ENCODE peak calls at places on chromosomes 7 and 10, in seven cellular contexts. F, W, O, J, I, R and N are unnamed samples.

GRCh38 chr7:102119213-102119651 is 167.4 kb upstream of the SH2B2 start:
- DNase-seq in F (peak; percentile 15), W (no peak), O (no peak), J (no peak), I (no peak), R (no peak), N (no peak)

GRCh38 chr7:3267928-3268690 is 32.9 kb upstream of the SDK1 start:
- DNase-seq in F (peak; percentile 99), W (no peak), O (peak; percentile 95), J (no peak), I (no peak), R (no peak), N (no peak)

GRCh38 chr7:103656221-103656620 is 210.2 kb upstream of the SLC26A5 start:
- DNase-seq in F (no peak), W (no peak), O (no peak), J (no peak), I (no peak), R (no peak), N (no peak)

GRCh38 chr10:63866747-63867140 is 345.5 kb downstream of the REEP3 start:
- DNase-seq in F (no peak), W (no peak), O (peak; percentile 32), J (peak; percentile 26), I (no peak), R (no peak), N (no peak)

GRCh38 chr7:69620063-69620462 is 21.8 kb downstream of the AUTS2 start:
- DNase-seq in F (no peak), W (no peak), O (no peak), J (no peak), I (no peak), R (no peak), N (no peak)

GRCh38 chr7:125529237-125529636 is 599.6 kb upstream of the POT1 start:
- DNase-seq in F (no peak), W (no peak), O (no peak), J (no peak), I (no peak), R (no peak), N (no peak)

GRCh38 chr10:73000973-73001372 is 46.4 kb upstream of the PLA2G12B start:
- DNase-seq in F (no peak), W (no peak), O (no peak), J (no peak), I (no peak), R (no peak), N (no peak)

GRCh38 chr7:1853619-1854520 is 183.8 kb downstream of the ELFN1 start:
- DNase-seq in F (no peak), W (no peak), O (no peak), J (no peak), I (no peak), R (no peak), N (peak; percentile 28)

GRCh38 chr7:63080831-63081230 is 917.8 kb upstream of the ZNF722 start:
- DNase-seq in F (no peak), W (no peak), O (no peak), J (no peak), I (no peak), R (no peak), N (no peak)

GRCh38 chr10:78584666-78585065 is 484.1 kb upstream of the ZMIZ1 start:
- DNase-seq in F (no peak), W (no peak), O (no peak), J (no peak), I (no peak), R (no peak), N (no peak)

GRCh38 chr10:78585952-78586351 is 482.8 kb upstream of the ZMIZ1 start:
- DNase-seq in F (no peak), W (no peak), O (no peak), J (no peak), I (no peak), R (no peak), N (no peak)

GRCh38 chr10:78581133-78581694 is 487.6 kb upstream of the ZMIZ1 start:
- DNase-seq in F (no peak), W (no peak), O (no peak), J (no peak), I (no peak), R (no peak), N (no peak)

GRCh38 chr10:78582540-78582939 is 486.2 kb upstream of the ZMIZ1 start:
- DNase-seq in F (no peak), W (no peak), O (no peak), J (no peak), I (no peak), R (no peak), N (no peak)

GRCh38 chr10:78584266-78584665 is 484.5 kb upstream of the ZMIZ1 start:
- DNase-seq in F (no peak), W (no peak), O (no peak), J (no peak), I (no peak), R (no peak), N (peak; percentile 18)
- H3K27ac ChIP-seq in F (no peak overlapping the region), W (no peak overlapping the region), O (no peak overlapping the region), J (no peak overlapping the region), I (peak overlapping the region; percentile 50), R (no peak overlapping the region), N (no peak overlapping the region)

DNA sequence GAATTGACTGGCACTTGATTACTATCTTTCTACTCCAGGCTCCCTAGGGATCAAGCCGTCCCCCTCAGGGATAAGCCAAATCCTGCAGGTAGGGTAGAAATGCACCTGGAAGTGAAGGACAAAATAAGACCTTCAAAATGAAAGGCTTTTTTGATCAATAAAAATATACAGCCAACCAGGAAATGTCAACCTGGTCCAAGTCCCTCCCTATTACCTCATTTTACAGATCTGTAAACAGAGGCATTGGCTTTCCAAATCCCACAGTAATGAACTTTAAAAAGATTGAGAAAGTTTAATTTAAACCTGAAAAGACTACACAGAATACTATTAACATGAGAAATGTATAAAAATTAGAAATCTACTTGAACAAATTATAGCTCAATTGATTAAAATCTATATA is 53.7 kb downstream of the UPF2 start:
- DNase-seq in F (no peak), W (no peak), O (no peak), J (no peak), I (no peak), R (no peak), N (no peak)
- H2BK5ac ChIP-seq in F (no peak overlapping the region), W (no peak overlapping the region), O (no peak overlapping the region), J (no peak overlapping the region), I (no peak overlapping the region), R (no peak overlapping the region), N (no peak overlapping the region)

GRCh38 chr7:123797673-123798526 is 47.1 kb upstream of the HYAL4 start:
- DNase-seq in F (peak; percentile 78), W (peak; percentile 12), O (peak; percentile 79), J (peak; percentile 82), I (peak; percentile 37), R (peak; percentile 31), N (no peak)
- H3K27ac ChIP-seq in F (no peak overlapping the region), W (no peak overlapping the region), O (no peak overlapping the region), J (no peak overlapping the region), I (no peak overlapping the region), R (no peak overlapping the region), N (no peak overlapping the region)

GRCh38 chr7:151631968-151632749 is 112.5 kb upstream of the RHEB start:
- DNase-seq in F (peak; percentile 64), W (peak; percentile 68), O (peak; percentile 79), J (peak; percentile 92), I (peak; percentile 71), R (peak; percentile 41), N (peak; percentile 81)

GRCh38 chr7:151630349-151630748 is 110.7 kb upstream of the RHEB start:
- DNase-seq in F (no peak), W (no peak), O (no peak), J (no peak), I (no peak), R (no peak), N (no peak)

GRCh38 chr7:151629873-151630272 is 110.2 kb upstream of the RHEB start:
- DNase-seq in F (no peak), W (no peak), O (no peak), J (no peak), I (no peak), R (no peak), N (no peak)

GRCh38 chr7:151632750-151633515 is 113.2 kb upstream of the RHEB start:
- DNase-seq in F (peak; percentile 23), W (peak; percentile 46), O (peak; percentile 79), J (peak; percentile 68), I (peak; percentile 37), R (no peak), N (peak; percentile 65)

GRCh38 chr7:151631149-151631967 is 111.7 kb upstream of the RHEB start:
- DNase-seq in F (no peak), W (peak; percentile 44), O (peak; percentile 48), J (peak; percentile 55), I (peak; percentile 71), R (no peak), N (peak; percentile 46)
- H2BK5ac ChIP-seq in F (peak overlapping the region; percentile 68), W (no peak overlapping the region), O (peak overlapping the region; percentile 24), J (no peak overlapping the region), I (peak overlapping the region; percentile 81), R (no peak overlapping the region), N (no peak overlapping the region)

GRCh38 chr7:74498996-74499834 is 45.5 kb downstream of the GTF2IRD1 start:
- DNase-seq in F (no peak), W (no peak), O (no peak), J (no peak), I (no peak), R (no peak), N (no peak)
- H3K27ac ChIP-seq in F (no peak overlapping the region), W (no peak overlapping the region), O (no peak overlapping the region), J (no peak overlapping the region), I (no peak overlapping the region), R (no peak overlapping the region), N (no peak overlapping the region)

GRCh38 chr7:81162234-81162633 is 243.4 kb upstream of the SEMA3C start:
- DNase-seq in F (no peak), W (no peak), O (no peak), J (no peak), I (peak; percentile 33), R (no peak), N (no peak)
- H2BK5ac ChIP-seq in F (no peak overlapping the region), W (no peak overlapping the region), O (no peak overlapping the region), J (no peak overlapping the region), I (peak overlapping the region; percentile 57), R (no peak overlapping the region), N (no peak overlapping the region)

DNA sequence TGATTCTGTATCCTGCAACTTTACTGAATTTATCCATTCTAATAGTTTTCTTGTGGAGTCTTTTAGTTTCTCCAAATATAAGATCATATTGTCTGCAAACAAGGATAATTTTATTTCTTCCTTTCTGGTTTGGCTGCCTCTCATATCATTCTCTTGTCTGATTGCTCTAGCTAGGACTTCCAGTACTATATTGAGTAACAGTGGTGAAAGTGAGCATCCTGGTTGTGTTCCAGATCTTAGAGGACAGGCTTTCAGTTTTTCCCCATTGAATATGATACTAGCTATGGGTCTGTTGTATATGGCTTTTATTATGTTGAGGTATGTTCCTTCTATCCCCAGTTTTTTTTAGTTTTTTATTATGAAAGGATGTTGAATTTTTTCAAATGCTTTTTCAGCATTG is 28.2 kb downstream of the KLHL7 start:
- DNase-seq in F (no peak), W (no peak), O (no peak), J (no peak), I (no peak), R (no peak), N (no peak)
- H3K27ac ChIP-seq in F (no peak overlapping the region), W (no peak overlapping the region), O (no peak overlapping the region), J (no peak overlapping the region), I (no peak overlapping the region), R (no peak overlapping the region), N (no peak overlapping the region)

GRCh38 chr7:151864561-151864960 is 12.4 kb downstream of the PRKAG2 start:
- DNase-seq in F (no peak), W (no peak), O (no peak), J (no peak), I (no peak), R (no peak), N (no peak)
- H2BK5ac ChIP-seq in F (no peak overlapping the region), W (no peak overlapping the region), O (no peak overlapping the region), J (no peak overlapping the region), I (no peak overlapping the region), R (no peak overlapping the region), N (no peak overlapping the region)